ENCODE peak calls at places on chromosomes 2 and 18, in six cellular contexts. M is iPS DF 6.9, W is mesendoderm, H is thoracic aorta, X is Caco-2, G is fibroblast of pulmonary artery. U is an unnamed sample.

GRCh38 chr18:58466636-58467205 is 162.2 kb downstream of the ALPK2 start:
- DNase-seq in H (no peak), X (no peak), M (no peak), G (no peak), W (no peak), U (no peak)

GRCh38 chr18:39600894-39601293 is 2035.3 kb upstream of the CELF4 start:
- DNase-seq in H (no peak), W (peak), X (no peak), M (no peak), G (peak), U (peak)

GRCh38 chr2:224410946-224411561 is 9.1 kb upstream of the FAM124B start:
- DNase-seq in W (no peak), X (no peak), G (peak), H (no peak), M (no peak), U (no peak)

GRCh38 chr2:44397447-44397846 is 35.7 kb downstream of the CAMKMT start:
- DNase-seq in W (no peak), M (no peak), G (no peak), X (no peak), H (no peak), U (no peak)

GRCh38 chr18:9779630-9780029 is 71.5 kb downstream of the RAB31 start:
- DNase-seq in G (peak), X (peak), M (no peak), H (no peak), W (no peak), U (no peak)

GRCh38 chr2:127909019-127909418 is 23.3 kb upstream of the AMMECR1L start:
- DNase-seq in H (no peak), G (no peak), W (no peak), X (peak), M (no peak), U (no peak)

GRCh38 chr2:33931164-33931563 is 332.1 kb upstream of the FAM98A start:
- DNase-seq in H (no peak), M (no peak), G (no peak), W (no peak), X (no peak), U (no peak)

GRCh38 chr18:67385455-67385854 is 131.1 kb downstream of the DSEL start:
- DNase-seq in H (no peak), W (peak), X (peak), M (no peak), G (peak), U (peak)

GRCh38 chr2:217604527-217605279 is 398.1 kb downstream of the TNS1 start:
- DNase-seq in G (no peak), X (no peak), M (no peak), H (no peak), W (no peak), U (no peak)

GRCh38 chr2:240885566-240885965 is 10.4 kb downstream of the MAB21L4 start:
- DNase-seq in M (no peak), X (no peak), W (no peak), H (no peak), G (no peak), U (no peak)

GRCh38 chr2:214533511-214533910 is 122.7 kb downstream of the VWC2L start:
- DNase-seq in G (no peak), X (no peak), M (no peak), W (no peak), H (no peak), U (no peak)

GRCh38 chr18:42261731-42262130 is 306.7 kb downstream of the PIK3C3 start:
- DNase-seq in G (no peak), H (no peak), X (no peak), M (no peak), W (no peak), U (no peak)

GRCh38 chr2:121480826-121481225 is 49.9 kb upstream of the RNU4ATAC start:
- DNase-seq in W (no peak), M (no peak), H (no peak), G (peak), X (no peak), U (peak)

GRCh38 chr2:1990724-1991123 is 246.4 kb upstream of the PXDN start:
- DNase-seq in G (peak), M (no peak), X (no peak), H (no peak), W (no peak), U (peak)

GRCh38 chr2:26086779-26087178 is 52.9 kb downstream of the RAB10 start:
- DNase-seq in G (peak), W (no peak), X (no peak), H (no peak), M (no peak), U (no peak)

GRCh38 chr2:177574357-177574756 is 181.8 kb downstream of the AGPS start:
- DNase-seq in H (no peak), W (peak), X (no peak), M (no peak), G (no peak), U (no peak)

GRCh38 chr2:168246072-168246482 is 1.3 kb downstream of the STK39 start:
- DNase-seq in H (no peak), G (no peak), M (no peak), X (no peak), W (peak), U (no peak)

GRCh38 chr2:240819404-240820013 is 510 bp downstream of the KIF1A start:
- DNase-seq in M (no peak), H (no peak), G (no peak), X (peak), W (peak), U (no peak)

GRCh38 chr2:134405641-134406081 is 151.8 kb downstream of the MGAT5 start:
- DNase-seq in M (no peak), W (no peak), X (no peak), G (no peak), H (no peak), U (no peak)

GRCh38 chr2:189236066-189236465 is 56.5 kb upstream of the COL5A2 start:
- DNase-seq in W (no peak), G (no peak), H (no peak), X (no peak), M (no peak), U (no peak)

GRCh38 chr2:119231975-119232665 is 8.5 kb downstream of the STEAP3 start:
- DNase-seq in X (no peak), M (no peak), W (no peak), G (peak), H (no peak), U (peak)
- H3K4me3 ChIP-seq in X (no peak), M (no peak), W (no peak), G (no peak), H (no peak), U (no peak)

GRCh38 chr2:15939854-15940660 is at the start of gene MYCN:
- DNase-seq in W (peak), G (peak), H (no peak), M (no peak), X (peak), U (peak)

GRCh38 chr2:15937105-15937881 is 3.1 kb upstream of the MYCN start:
- DNase-seq in W (no peak), X (no peak), H (no peak), G (no peak), M (no peak), U (no peak)

GRCh38 chr2:15937882-15938802 is 2.2 kb upstream of the MYCN start:
- DNase-seq in M (no peak), W (no peak), G (no peak), H (no peak), X (no peak), U (no peak)

GRCh38 chr2:15939556-15939853 is 845 bp upstream of the MYCN start:
- DNase-seq in W (no peak), X (no peak), H (no peak), G (no peak), M (no peak), U (no peak)

DNA sequence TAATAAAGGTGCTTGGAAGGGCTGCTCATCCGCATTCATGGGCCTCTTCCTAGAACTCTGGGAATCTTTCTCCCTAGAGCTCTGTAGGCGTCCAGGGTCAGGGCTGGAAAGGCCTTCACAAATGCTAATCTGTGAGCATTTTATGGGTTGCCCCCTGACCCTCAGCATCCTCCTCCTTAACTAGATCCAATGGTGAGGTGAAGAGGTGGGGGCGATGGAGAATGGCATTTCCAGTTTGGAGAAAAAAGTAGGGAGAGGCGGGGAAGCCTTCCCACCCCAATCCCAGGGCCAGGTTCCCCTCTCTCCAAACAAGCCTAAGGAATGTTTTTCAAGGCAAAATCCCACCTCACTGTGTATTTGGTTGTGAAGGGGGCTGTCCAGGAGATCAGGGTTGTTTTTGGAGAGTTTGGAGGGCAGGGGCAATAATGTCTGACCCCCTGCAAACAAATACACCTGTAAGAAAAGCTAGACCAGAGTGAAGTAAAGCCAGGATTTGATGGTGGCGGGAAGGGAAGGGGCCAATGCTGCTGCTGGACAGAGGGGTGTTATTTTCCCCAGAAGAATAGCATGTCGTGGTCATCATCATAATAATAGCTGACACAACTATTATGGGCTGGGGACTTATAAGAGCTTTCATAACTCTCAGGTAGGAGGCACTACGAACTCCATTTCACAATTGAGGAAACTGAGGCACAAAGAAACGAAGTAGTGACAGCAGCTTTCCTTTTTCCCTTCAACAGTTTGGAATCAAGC is 1.4 kb upstream of the MYCN start:
- DNase-seq in M (no peak), X (no peak), H (no peak), G (no peak), W (no peak), U (no peak)
- H3K4me3 ChIP-seq in M (no peak), X (peak), H (peak), G (no peak), W (no peak), U (no peak)

DNA sequence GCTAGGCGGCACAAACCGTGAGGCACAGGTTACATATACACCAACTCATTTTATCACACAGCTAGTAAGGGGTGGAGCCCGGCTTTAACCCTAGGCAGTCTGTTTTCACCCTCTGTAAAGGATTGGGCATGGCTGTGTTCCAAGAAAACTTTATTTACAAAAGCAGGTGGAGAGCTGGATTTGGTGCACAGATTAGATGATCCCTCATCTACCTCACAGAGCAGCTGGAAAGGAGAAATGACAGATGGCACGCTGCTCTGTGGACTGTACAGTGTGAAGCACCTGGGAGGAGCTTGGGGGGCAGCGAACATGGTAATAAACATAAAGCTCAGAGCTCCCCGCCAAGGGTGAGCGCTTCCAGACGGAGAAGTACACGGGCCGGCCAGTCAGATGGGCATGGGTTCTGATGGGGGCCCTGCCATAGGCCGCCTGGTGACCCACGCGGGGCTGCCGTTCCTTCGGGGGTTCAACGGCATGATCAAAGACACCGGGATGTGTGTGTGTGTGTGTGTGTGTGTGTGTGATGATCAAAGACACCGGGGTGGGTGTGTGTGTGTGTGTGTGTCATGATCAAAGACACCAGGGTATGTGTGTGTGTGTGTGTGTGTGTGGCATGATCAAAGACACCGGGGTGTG is 862 bp upstream of the TMEM177 start:
- DNase-seq in G (no peak), W (no peak), H (no peak), X (peak), M (no peak), U (no peak)
- H3K4me3 ChIP-seq in G (no peak), W (no peak), H (peak), X (peak), M (no peak), U (no peak)

GRCh38 chr2:202037086-202037485 is 3.4 kb downstream of the FZD7 start:
- DNase-seq in X (no peak), G (no peak), M (no peak), H (no peak), W (no peak), U (no peak)
- H3K4me3 ChIP-seq in X (peak), G (no peak), M (peak), H (peak), W (peak), U (peak)

GRCh38 chr2:46227674-46228289 is 69.4 kb upstream of the EPAS1 start:
- DNase-seq in G (no peak), M (no peak), H (no peak), X (no peak), W (no peak), U (no peak)

GRCh38 chr2:46226620-46227019 is 70.6 kb upstream of the EPAS1 start:
- DNase-seq in M (no peak), H (no peak), W (no peak), G (no peak), X (no peak), U (no peak)

GRCh38 chr2:46225150-46225480 is 72.1 kb upstream of the EPAS1 start:
- DNase-seq in W (no peak), H (no peak), X (no peak), M (no peak), G (no peak), U (no peak)

GRCh38 chr2:46225730-46226129 is 71.5 kb upstream of the EPAS1 start:
- DNase-seq in M (no peak), G (peak), H (no peak), X (no peak), W (no peak), U (no peak)

GRCh38 chr2:46227022-46227421 is 70.2 kb upstream of the EPAS1 start:
- DNase-seq in W (no peak), M (no peak), G (no peak), X (no peak), H (no peak), U (no peak)
- H3K4me3 ChIP-seq in W (no peak), M (no peak), G (no peak), X (no peak), H (no peak), U (no peak)

GRCh38 chr18:45328762-45329161 is 286.5 kb upstream of the SLC14A2 start:
- DNase-seq in H (no peak), X (no peak), G (no peak), M (no peak), W (no peak), U (no peak)

GRCh38 chr18:45326505-45326904 is 288.8 kb upstream of the SLC14A2 start:
- DNase-seq in H (no peak), X (no peak), M (no peak), W (no peak), G (no peak), U (no peak)

GRCh38 chr18:45330170-45330594 is 285.1 kb upstream of the SLC14A2 start:
- DNase-seq in W (no peak), H (no peak), M (no peak), G (no peak), X (no peak), U (no peak)

GRCh38 chr18:45325791-45326190 is 289.5 kb upstream of the SLC14A2 start:
- DNase-seq in G (no peak), X (no peak), H (no peak), W (no peak), M (no peak), U (no peak)

DNA sequence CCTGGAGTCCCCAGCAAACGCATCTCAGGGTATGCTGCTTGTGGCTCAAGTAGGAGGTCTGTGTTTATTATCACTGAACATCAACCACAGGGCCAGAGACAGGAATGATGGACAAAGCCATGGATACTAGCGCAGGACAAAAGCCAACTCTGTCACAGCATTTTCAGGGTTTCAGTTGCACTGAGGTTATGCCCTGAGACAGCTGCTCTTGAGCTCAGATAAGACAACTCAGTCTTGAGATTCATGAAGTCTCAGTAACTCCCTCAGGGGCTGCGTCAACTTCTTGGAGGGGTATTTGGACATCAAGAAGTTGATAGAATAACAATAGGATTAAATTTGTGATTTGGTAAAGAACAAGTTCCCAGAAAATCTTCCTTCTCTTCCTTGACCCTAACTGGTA is 287.0 kb upstream of the SLC14A2 start:
- DNase-seq in W (no peak), G (no peak), H (no peak), M (no peak), X (no peak), U (no peak)
- H3K4me3 ChIP-seq in W (no peak), G (no peak), H (no peak), M (no peak), X (no peak), U (no peak)

U was measured in choroid plexus epithelial cell.